ENCODE peak calls at places on chromosomes 7 and 10, in five cellular contexts. L is gastrocnemius medialis, W is mammary epithelial cell, F is ovary, G is A549. O is an unnamed sample.

GRCh38 chr7:124720195-124720594 is 45.4 kb downstream of the GPR37 start:
- DNase-seq in L (no peak), W (peak; percentile 62), F (no peak), G (peak; percentile 64), O (no peak)

GRCh38 chr10:52701647-52702046 is 70.9 kb downstream of the MBL2 start:
- DNase-seq in L (no peak), W (no peak), F (no peak), G (no peak), O (no peak)

GRCh38 chr10:63573068-63573697 is 52.0 kb downstream of the REEP3 start:
- DNase-seq in L (no peak), W (no peak), F (no peak), G (no peak), O (no peak)

GRCh38 chr10:116470768-116471415 is 43.2 kb downstream of the PNLIPRP3 start:
- DNase-seq in L (no peak), W (peak; percentile 63), F (no peak), G (peak; percentile 41), O (no peak)

GRCh38 chr7:81190997-81191747 is 272.3 kb upstream of the SEMA3C start:
- DNase-seq in L (no peak), W (peak; percentile 74), F (no peak), G (peak; percentile 60), O (no peak)

GRCh38 chr10:125087191-125087896 is 73.0 kb downstream of the CTBP2 start:
- DNase-seq in L (no peak), W (peak; percentile 91), F (no peak), G (no peak), O (no peak)

GRCh38 chr10:92850186-92850585 is 1.9 kb downstream of the EXOC6 start:
- DNase-seq in L (no peak), W (no peak), F (no peak), G (no peak), O (no peak)

GRCh38 chr7:25849361-25850184 is 302.4 kb upstream of the NFE2L3 start:
- DNase-seq in L (peak; percentile 83), W (peak; percentile 65), F (peak; percentile 73), G (peak; percentile 62), O (no peak)

GRCh38 chr10:70806841-70807240 is 8.9 kb upstream of the SGPL1 start:
- DNase-seq in L (no peak), W (no peak), F (no peak), G (no peak), O (no peak)

GRCh38 chr7:103141753-103142404 is 7.0 kb downstream of the NAPEPLD start:
- DNase-seq in L (no peak), W (peak; percentile 35), F (no peak), G (no peak), O (no peak)

GRCh38 chr7:19698331-19698730 is 10.5 kb downstream of the POLR1F start:
- DNase-seq in L (no peak), W (no peak), F (no peak), G (no peak), O (no peak)

GRCh38 chr10:103698266-103698665 is 157.1 kb downstream of the SH3PXD2A start:
- DNase-seq in L (no peak), W (no peak), F (no peak), G (no peak), O (no peak)

GRCh38 chr10:35456175-35456574 is 119.9 kb downstream of the CCNY start:
- DNase-seq in L (no peak), W (no peak), F (no peak), G (no peak), O (no peak)

GRCh38 chr10:35451103-35452016 is 115.1 kb downstream of the CCNY start:
- DNase-seq in L (no peak), W (no peak), F (no peak), G (no peak), O (no peak)

GRCh38 chr10:35456784-35457183 is 120.5 kb downstream of the CCNY start:
- DNase-seq in L (no peak), W (no peak), F (no peak), G (no peak), O (no peak)

GRCh38 chr10:35452847-35453246 is 116.5 kb downstream of the CCNY start:
- DNase-seq in L (no peak), W (no peak), F (no peak), G (no peak), O (no peak)

DNA sequence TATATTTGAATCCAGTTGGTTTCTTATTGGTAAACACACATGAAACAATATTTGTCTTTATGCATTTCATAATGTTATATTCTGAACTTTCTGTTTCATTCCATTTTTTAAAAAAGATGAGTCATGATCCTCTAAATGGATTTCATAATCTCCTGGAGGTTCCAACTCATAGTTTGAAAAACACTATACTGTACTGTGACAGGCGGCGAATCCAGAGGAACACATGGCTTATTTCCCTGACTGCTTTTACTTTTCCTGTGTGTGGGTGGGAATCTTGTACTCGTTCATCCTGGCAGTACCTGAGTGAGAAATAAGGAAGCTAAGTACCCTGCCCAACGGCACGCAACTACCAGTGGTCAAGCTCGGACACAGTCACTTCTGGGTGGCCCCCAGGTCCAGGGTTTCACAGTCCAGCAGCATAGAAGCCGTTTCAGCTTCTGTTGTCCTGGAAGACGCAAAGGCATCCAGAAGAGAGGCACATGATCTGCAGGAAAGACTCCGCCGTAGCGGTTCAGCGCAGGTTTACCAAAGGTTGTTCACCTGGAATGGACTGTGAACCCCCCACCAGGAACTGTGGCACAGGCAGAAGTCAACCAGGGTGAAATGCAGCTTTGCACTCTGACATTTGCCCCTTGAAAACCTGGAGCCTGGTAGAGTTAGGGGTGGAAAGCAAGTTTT is 117.7 kb downstream of the CCNY start:
- DNase-seq in L (no peak), W (peak; percentile 73), F (no peak), G (no peak), O (no peak)
- H3K27ac ChIP-seq in L (peak overlapping the region; percentile 64), W (peak overlapping the region; percentile 35), F (no peak overlapping the region), G (peak overlapping the region; percentile 63), O (peak overlapping the region; percentile 31)

DNA sequence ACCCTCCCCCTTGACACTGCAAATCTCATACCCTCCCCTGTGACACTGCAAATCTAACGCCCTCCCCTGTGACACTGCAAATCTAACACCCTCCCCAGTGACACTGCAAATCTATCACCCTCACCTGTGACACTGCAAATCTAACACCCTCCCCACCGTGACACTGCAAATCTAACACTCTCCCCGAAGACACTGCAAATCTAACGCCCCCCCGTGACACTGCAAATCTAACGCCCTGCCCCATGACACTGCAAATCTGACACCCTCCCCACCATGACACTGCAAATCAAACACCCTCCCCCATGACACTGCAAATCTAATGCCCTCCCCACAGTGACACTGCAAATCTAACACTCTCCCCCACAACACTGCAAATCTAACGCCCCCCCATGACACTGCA is 603.7 kb downstream of the DNAJB6 start:
- DNase-seq in L (no peak), W (no peak), F (no peak), G (no peak), O (no peak)
- H3K9me3 ChIP-seq in L (no peaks in the 10 kb centered on the region), W (peaks cover 60% of the 10 kb centered on the region), F (no peaks in the 10 kb centered on the region), G (peaks cover 9% of the 10 kb centered on the region), O (no peaks in the 10 kb centered on the region)

DNA sequence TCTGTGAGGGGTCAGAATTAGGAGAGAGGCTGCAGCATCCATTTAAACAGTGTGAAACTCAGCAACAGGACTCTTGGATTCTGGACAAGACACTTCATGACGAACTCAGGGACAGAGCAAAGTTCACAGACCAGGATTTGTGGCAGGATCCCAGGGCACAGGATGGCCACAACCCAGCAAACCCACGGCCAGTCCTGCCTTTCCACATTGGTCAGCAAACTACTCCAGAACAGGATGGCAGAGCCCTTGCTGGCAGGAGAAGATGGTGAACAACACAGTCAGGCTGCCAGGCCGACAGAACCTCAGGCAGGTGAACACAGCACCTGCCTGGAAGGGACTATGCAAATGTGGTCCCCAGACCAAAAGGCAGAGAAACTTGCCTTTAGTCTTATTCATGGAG is 34.4 kb downstream of the VSTM4 start:
- DNase-seq in L (no peak), W (no peak), F (no peak), G (no peak), O (no peak)
- H3K27ac ChIP-seq in L (no peak overlapping the region), W (no peak overlapping the region), F (peak overlapping the region; percentile 43), G (no peak overlapping the region), O (peak overlapping the region; percentile 72)

DNA sequence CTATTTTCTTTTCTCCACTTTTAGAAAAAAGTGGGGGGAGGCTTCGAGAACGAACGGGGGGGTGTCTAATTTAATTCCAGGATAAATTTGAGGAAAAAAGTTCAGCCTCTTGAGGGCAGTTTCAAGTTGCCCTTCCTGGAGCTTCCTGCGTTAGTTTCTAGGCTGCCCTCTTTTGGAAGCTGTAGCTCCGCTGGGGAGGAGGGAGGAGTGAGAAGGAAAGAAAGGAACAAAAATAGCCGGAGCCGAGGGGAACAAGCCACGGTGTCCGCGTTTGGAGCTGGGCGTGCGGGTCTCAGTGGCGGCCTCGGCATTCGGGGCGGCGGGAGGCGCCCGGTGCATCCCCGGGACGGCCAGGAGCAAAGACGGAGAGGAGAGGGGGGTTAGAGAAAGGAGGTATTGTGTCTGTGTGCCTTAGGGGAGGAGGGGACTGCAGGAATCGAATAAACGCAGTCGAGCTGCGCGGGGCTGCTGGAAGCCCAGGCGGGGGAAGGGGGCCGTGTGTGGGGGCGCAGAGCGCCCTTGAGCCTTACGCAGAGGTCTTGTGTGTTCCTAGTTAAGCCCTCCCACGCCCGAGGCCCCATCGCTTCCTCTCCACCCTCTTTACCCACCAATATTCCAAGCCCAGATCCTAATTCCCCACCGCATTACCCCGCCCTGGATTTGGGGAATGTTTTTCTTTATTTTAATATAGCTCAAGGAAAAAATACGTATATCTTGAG is 2.0 kb upstream of the TNRC18 start:
- DNase-seq in L (peak; percentile 68), W (peak; percentile 77), F (peak; percentile 85), G (peak; percentile 87), O (peak; percentile 80)
- H3K9me3 ChIP-seq in L (no peaks in the 10 kb centered on the region), W (no peaks in the 10 kb centered on the region), F (no peaks in the 10 kb centered on the region), G (no peaks in the 10 kb centered on the region), O (no peaks in the 10 kb centered on the region)

GRCh38 chr7:92043637-92044036 is 90.6 kb downstream of the CYP51A1 start:
- DNase-seq in L (no peak), W (no peak), F (no peak), G (no peak), O (no peak)
- H3K27ac ChIP-seq in L (peak overlapping the region; percentile 82), W (no peak overlapping the region), F (peak overlapping the region; percentile 23), G (no peak overlapping the region), O (peak overlapping the region; percentile 42)

DNA sequence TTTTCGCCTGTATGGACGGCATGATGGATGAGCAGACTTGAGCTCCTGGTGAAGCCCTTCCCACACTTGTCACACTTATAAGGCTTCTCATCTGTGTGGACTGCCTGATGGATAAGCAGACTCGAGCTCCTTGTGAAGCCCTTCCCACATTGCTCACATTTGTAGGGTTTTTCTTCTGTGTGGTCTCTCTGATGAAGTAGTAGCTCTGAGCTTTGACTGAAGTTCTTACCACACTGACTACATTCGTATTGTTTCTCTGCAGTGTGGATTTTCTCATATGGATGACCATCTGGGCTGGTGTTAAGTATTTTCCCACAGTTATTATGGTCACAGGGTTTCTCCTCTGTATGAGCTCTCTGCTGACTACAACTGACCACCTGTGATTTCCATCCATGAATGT is 17.2 kb downstream of the ZNF239 start:
- DNase-seq in L (no peak), W (no peak), F (no peak), G (no peak), O (no peak)
- H3K9me3 ChIP-seq in L (no peaks in the 10 kb centered on the region), W (peaks cover 10% of the 10 kb centered on the region), F (peaks cover 31% of the 10 kb centered on the region), G (peaks cover 74% of the 10 kb centered on the region), O (peaks cover 38% of the 10 kb centered on the region)

GRCh38 chr7:119408596-119408995 is 864.4 kb upstream of the KCND2 start:
- DNase-seq in L (no peak), W (no peak), F (no peak), G (no peak), O (no peak)
- H3K27ac ChIP-seq in L (no peak overlapping the region), W (no peak overlapping the region), F (no peak overlapping the region), G (no peak overlapping the region), O (no peak overlapping the region)

GRCh38 chr7:56219017-56219416 is 102.8 kb upstream of the NUPR2 start:
- DNase-seq in L (no peak), W (no peak), F (no peak), G (no peak), O (no peak)
- H3K9me3 ChIP-seq in L (no peaks in the 10 kb centered on the region), W (peaks cover 11% of the 10 kb centered on the region), F (no peaks in the 10 kb centered on the region), G (no peaks in the 10 kb centered on the region), O (peaks cover 4% of the 10 kb centered on the region)

GRCh38 chr10:26700884-26701630 is 3.6 kb downstream of the PDSS1 start:
- DNase-seq in L (no peak), W (no peak), F (no peak), G (no peak), O (no peak)
- H3K27ac ChIP-seq in L (no peak overlapping the region), W (no peak overlapping the region), F (no peak overlapping the region), G (no peak overlapping the region), O (no peak overlapping the region)

O was measured in ascending aorta.